ENCODE peak calls at places on chromosomes 11 and 22, in four cellular contexts. N is K562, A is GM12878, B is GM12891. I is an unnamed sample.

GRCh38 chr22:46108564-46109473 is 41.5 kb upstream of the PPARA start:
- DNase-seq in N (peak), A (no peak), B (no peak), I (no peak)

GRCh38 chr11:134944986-134945385 is 532.9 kb upstream of the B3GAT1 start:
- DNase-seq in N (no peak), A (no peak), B (no peak), I (no peak)

GRCh38 chr11:125410091-125410490 is 86.0 kb downstream of the FEZ1 start:
- DNase-seq in N (no peak), A (no peak), B (no peak), I (no peak)

GRCh38 chr11:62665630-62666258 is 632 bp downstream of the CSKMT start:
- DNase-seq in N (peak), A (no peak), B (no peak), I (peak)

GRCh38 chr11:130420478-130421198 is 7.8 kb downstream of the ADAMTS8 start:
- DNase-seq in N (no peak), A (no peak), B (no peak), I (no peak)

GRCh38 chr22:44108076-44108475 is 72.6 kb upstream of the PARVG start:
- DNase-seq in N (no peak), A (no peak), B (no peak), I (no peak)

GRCh38 chr11:125433454-125434121 is 62.5 kb downstream of the FEZ1 start:
- DNase-seq in N (peak), A (no peak), B (peak), I (peak)

GRCh38 chr11:46686886-46687810 is 13.3 kb downstream of the ARHGAP1 start:
- DNase-seq in N (no peak), A (no peak), B (no peak), I (no peak)

GRCh38 chr22:24008022-24008283 is 2.7 kb upstream of the GSTT4 start:
- DNase-seq in N (no peak), A (no peak), B (no peak), I (no peak)

GRCh38 chr11:65502274-65502851 is 3.5 kb downstream of the MALAT1 start:
- DNase-seq in N (no peak), A (no peak), B (no peak), I (no peak)

GRCh38 chr22:46701262-46701661 is 36.8 kb downstream of the CERK start:
- DNase-seq in N (no peak), A (no peak), B (no peak), I (no peak)

GRCh38 chr22:43488031-43488892 is 76.4 kb downstream of the MPPED1 start:
- DNase-seq in N (no peak), A (no peak), B (no peak), I (no peak)

GRCh38 chr11:68977781-68978625 is 2.8 kb downstream of the MRGPRD start:
- DNase-seq in N (no peak), A (no peak), B (no peak), I (no peak)

GRCh38 chr11:125995313-125995712 is 49.5 kb downstream of the VSIG10L2 start:
- DNase-seq in N (no peak), A (no peak), B (no peak), I (no peak)

GRCh38 chr11:128505449-128506058 is 81.8 kb downstream of the ETS1 start:
- DNase-seq in N (no peak), A (no peak), B (no peak), I (no peak)

GRCh38 chr11:45067966-45068365 is 78.5 kb upstream of the PRDM11 start:
- DNase-seq in N (no peak), A (no peak), B (no peak), I (no peak)

GRCh38 chr11:82826526-82826925 is 73.7 kb downstream of the PRCP start:
- DNase-seq in N (no peak), A (no peak), B (no peak), I (no peak)

GRCh38 chr22:20568502-20569058 is 61.2 kb downstream of the MED15 start:
- DNase-seq in N (no peak), A (no peak), B (no peak), I (no peak)

GRCh38 chr11:130383363-130384168 is 44.8 kb downstream of the ADAMTS8 start:
- DNase-seq in N (no peak), A (no peak), B (no peak), I (peak)

GRCh38 chr11:118224512-118225180 is at the start of gene JAML:
- DNase-seq in N (no peak), A (no peak), B (no peak), I (peak)

GRCh38 chr11:15123849-15124248 is 9.1 kb downstream of the INSC start:
- DNase-seq in N (no peak), A (no peak), B (no peak), I (no peak)

DNA sequence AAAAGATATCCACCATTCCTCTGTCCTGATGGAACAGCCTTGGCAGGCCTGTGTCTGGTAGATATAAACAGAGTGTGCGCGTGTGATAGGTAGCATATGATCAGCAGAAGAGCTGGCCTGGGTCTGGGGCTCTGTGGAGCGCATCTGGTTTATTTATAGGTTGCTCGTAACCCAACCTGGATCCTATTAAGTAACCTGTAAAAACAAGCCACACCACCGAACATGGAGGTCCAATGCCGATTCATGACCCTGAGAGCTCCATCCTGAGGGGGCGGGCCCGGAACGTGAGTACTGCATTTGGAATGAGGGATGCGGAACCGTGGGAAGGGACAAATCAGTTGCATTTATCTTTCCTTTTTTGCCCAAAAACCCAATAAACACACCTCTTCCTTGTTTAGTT is 31.9 kb upstream of the APOL5 start:
- DNase-seq in N (no peak), A (no peak), B (no peak), I (no peak)
- TF ChIP-seq SPI1 in N (no peak), A (no peak), B (no peak), I (no peak)

DNA sequence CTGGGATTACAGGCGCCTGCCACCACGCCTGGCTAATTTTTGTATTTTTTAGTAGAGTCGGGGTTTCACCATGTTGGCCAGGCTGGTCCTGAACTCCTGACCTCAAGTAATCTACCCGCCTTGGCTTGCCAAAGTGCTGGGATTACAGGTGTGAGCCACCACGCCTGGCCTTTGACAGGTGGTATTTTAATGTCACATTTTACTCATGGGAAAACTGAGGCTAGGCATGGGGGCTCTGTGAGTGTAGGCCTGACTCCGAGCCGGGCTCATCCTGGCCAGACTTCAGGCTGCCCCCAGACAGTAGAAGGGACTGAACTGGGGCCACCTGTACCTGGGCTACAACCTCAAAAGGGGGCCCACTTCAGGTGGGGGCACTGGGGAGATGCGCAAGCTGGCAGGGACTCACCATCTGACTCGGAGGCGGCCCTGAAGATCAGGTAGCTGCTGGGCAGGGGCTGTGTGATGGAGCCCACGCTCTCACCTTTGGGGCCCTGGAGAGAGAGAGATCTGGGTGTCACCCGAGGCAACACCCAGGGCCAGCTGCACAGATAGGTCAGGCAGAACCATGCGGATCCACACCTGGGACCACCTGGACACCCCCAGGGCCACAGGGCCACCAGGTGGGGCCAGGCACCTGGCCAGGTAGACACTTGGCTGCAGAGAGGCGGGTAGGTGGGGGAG is 45.8 kb downstream of the OSBPL5 start:
- DNase-seq in N (no peak), A (no peak), B (no peak), I (no peak)
- TF ChIP-seq SPI1 in N (no peak), A (no peak), B (no peak), I (no peak)

GRCh38 chr11:34068098-34068497 is 16.6 kb downstream of the CAPRIN1 start:
- DNase-seq in N (no peak), A (no peak), B (no peak), I (no peak)
- TF ChIP-seq SPI1 in N (no peak), A (no peak), B (no peak), I (no peak)

DNA sequence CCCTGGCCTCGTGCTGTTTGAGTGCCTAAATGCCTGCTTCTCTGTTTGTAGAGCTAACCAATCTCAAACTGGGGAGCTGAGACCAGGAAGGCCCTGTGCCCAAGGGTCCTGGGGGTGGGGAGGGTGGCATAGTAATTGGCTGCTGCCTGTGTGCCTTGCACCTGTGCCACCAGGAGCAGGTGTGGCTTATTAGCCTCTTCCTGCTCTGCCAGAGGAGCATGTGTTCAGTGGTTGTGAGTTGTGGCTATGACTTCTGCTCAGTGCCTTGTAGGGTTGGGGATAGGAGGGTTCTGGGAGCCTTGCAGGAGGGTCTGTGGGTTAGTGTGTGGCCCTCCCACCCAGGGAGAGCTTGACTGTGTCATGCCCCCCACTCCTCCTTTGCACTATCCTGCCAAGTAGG is 109.2 kb downstream of the ZBTB16 start:
- DNase-seq in N (no peak), A (no peak), B (no peak), I (peak)
- TF ChIP-seq SPI1 in N (no peak), A (no peak), B (no peak), I (no peak)

GRCh38 chr22:38968801-38969200 is 11.4 kb downstream of the APOBEC3A start:
- DNase-seq in N (no peak), A (no peak), B (no peak), I (no peak)
- TF ChIP-seq SPI1 in N (no peak), A (no peak), B (no peak), I (no peak)

GRCh38 chr11:102662607-102663006 is 37.5 kb upstream of the MMP20 start:
- DNase-seq in N (no peak), A (no peak), B (no peak), I (no peak)

GRCh38 chr11:102664001-102664752 is 39.0 kb upstream of the MMP20 start:
- DNase-seq in N (peak), A (no peak), B (no peak), I (peak)

GRCh38 chr11:102669664-102670063 is 35.9 kb downstream of the MMP27 start:
- DNase-seq in N (no peak), A (no peak), B (no peak), I (no peak)

GRCh38 chr11:102661040-102661439 is 35.9 kb upstream of the MMP20 start:
- DNase-seq in N (no peak), A (no peak), B (no peak), I (no peak)

GRCh38 chr11:102666331-102666957 is 39.1 kb downstream of the MMP27 start:
- DNase-seq in N (peak), A (no peak), B (peak), I (no peak)
- TF ChIP-seq SPI1 in N (no peak), A (no peak), B (no peak), I (no peak)

DNA sequence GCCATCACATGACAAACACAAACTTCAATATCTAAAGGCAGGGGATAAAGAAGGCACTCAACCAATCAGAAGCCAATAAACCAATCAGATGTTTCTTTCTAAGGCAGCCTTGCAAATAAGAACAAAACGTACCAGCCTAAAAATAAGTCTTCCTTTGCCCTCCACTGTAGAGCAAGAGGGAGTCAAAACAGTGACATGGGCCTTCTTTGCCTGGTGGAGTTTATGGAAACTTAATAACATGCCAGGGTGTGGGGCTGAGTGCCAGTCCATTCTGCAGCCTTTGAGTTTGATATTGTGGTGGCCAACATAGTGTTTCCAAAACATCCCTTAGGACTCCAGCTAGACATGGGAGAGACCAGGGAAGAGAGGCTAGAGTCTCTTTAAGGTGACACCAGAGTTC is 126.1 kb upstream of the NECTIN1 start:
- DNase-seq in N (no peak), A (no peak), B (no peak), I (no peak)
- TF ChIP-seq SPI1 in N (no peak), A (no peak), B (no peak), I (no peak)

I was measured in HL-60.